ENCODE peak calls at places on chromosome 9, in seven cellular contexts. H is neural crest cell, M is fibroblast of mammary gland, V is epithelial cell of proximal tubule, A is foreskin keratinocyte, O is fibroblast of lung, T is Calu3. K is an unnamed sample.

GRCh38 chr9:137788561-137789294 is 88.9 kb upstream of the CACNA1B start:
- DNase-seq in O (no peak), T (peak; percentile 7), H (no peak), M (no peak), V (no peak), A (no peak), K (no peak)

GRCh38 chr9:77158772-77159513 is 18.4 kb upstream of the VPS13A start:
- DNase-seq in A (peak; percentile 95), V (no peak), M (peak; percentile 14), O (peak; percentile 73), H (no peak), T (no peak), K (no peak)

GRCh38 chr9:18896004-18896403 is 137.0 kb downstream of the SAXO1 start:
- DNase-seq in A (no peak), M (no peak), H (no peak), V (no peak), O (no peak), T (no peak), K (no peak)

GRCh38 chr9:137252555-137253506 is 1.7 kb downstream of the STPG3 start:
- DNase-seq in A (no peak), T (no peak), O (no peak), H (no peak), M (no peak), V (no peak), K (no peak)

GRCh38 chr9:18981471-18982245 is 51.4 kb downstream of the SAXO1 start:
- DNase-seq in O (no peak), H (no peak), T (no peak), V (no peak), A (no peak), M (no peak), K (no peak)

GRCh38 chr9:27107241-27107640 is 1.8 kb upstream of the TEK start:
- DNase-seq in V (no peak), H (no peak), T (no peak), M (no peak), A (no peak), O (no peak), K (no peak)

GRCh38 chr9:91863469-91863868 is 86.6 kb downstream of the ROR2 start:
- DNase-seq in O (no peak), A (no peak), M (no peak), V (no peak), H (no peak), T (no peak), K (no peak)

GRCh38 chr9:83422512-83422911 is 115.7 kb downstream of the FRMD3 start:
- DNase-seq in M (peak; percentile 67), V (no peak), T (no peak), O (no peak), A (no peak), H (no peak), K (no peak)

GRCh38 chr9:134134949-134135342 is 936 bp upstream of the WDR5 start:
- DNase-seq in V (no peak), A (no peak), T (no peak), O (no peak), H (no peak), M (no peak), K (no peak)

GRCh38 chr9:34976992-34977391 is 12.6 kb upstream of the DNAJB5 start:
- DNase-seq in V (no peak), O (no peak), T (no peak), M (no peak), A (no peak), H (no peak), K (no peak)

GRCh38 chr9:82764270-82764669 is 298.7 kb downstream of the RASEF start:
- DNase-seq in A (no peak), V (no peak), O (no peak), M (no peak), T (no peak), H (no peak), K (no peak)

GRCh38 chr9:125513634-125514413 is 193.2 kb downstream of the MAPKAP1 start:
- DNase-seq in H (no peak), V (no peak), T (peak; percentile 42), A (peak; percentile 71), O (peak; percentile 91), M (peak; percentile 47), K (peak; percentile 82)

GRCh38 chr9:87075537-87075936 is 128.2 kb upstream of the GAS1 start:
- DNase-seq in O (no peak), T (no peak), V (no peak), H (no peak), M (no peak), A (no peak), K (no peak)

GRCh38 chr9:79492092-79492995 is 79.4 kb upstream of the TLE4 start:
- DNase-seq in M (no peak), V (no peak), T (no peak), O (no peak), A (no peak), H (no peak), K (no peak)

GRCh38 chr9:115883467-115884329 is 269.9 kb upstream of the PAPPA start:
- DNase-seq in A (peak; percentile 42), V (no peak), O (peak; percentile 34), T (peak; percentile 34), H (peak; percentile 6), M (peak; percentile 66), K (no peak)
- TF ChIP-seq CTCF in A (peak; percentile 91), V (peak; percentile 87), O (peak; percentile 60), T (no peak), H (peak; percentile 69), M (peak; percentile 82), K (peak; percentile 77)

GRCh38 chr9:24498632-24499031 is 47.1 kb downstream of the IZUMO3 start:
- DNase-seq in A (no peak), O (no peak), M (no peak), V (no peak), H (no peak), T (no peak), K (no peak)

GRCh38 chr9:24497671-24498070 is 48.0 kb downstream of the IZUMO3 start:
- DNase-seq in V (no peak), H (no peak), T (no peak), A (no peak), M (no peak), O (no peak), K (no peak)

GRCh38 chr9:24504521-24504920 is 41.2 kb downstream of the IZUMO3 start:
- DNase-seq in T (no peak), A (no peak), M (no peak), O (no peak), V (no peak), H (no peak), K (no peak)

GRCh38 chr9:24500761-24501160 is 44.9 kb downstream of the IZUMO3 start:
- DNase-seq in A (no peak), M (no peak), H (no peak), O (no peak), V (no peak), T (no peak), K (no peak)

DNA sequence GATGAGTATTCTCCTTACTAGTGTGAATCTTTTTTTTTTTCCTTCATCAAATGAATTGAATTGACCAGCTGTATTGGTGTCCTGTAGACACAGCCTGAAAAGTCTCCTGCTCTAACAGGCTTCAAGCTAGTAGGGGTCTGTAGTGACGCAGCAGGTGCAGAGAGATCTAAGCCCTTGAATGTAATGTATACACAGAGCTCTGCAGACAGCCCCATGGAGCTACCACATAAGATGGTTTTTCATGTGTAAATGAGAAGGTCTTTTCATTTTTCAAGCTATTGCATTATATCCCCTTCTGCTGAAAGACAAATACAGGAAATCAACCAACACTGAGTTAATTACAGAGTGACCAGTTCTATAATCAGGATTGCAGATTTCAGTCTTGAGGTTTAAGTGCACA is 43.1 kb downstream of the IZUMO3 start:
- DNase-seq in A (no peak), T (no peak), H (no peak), V (no peak), O (no peak), M (no peak), K (no peak)
- TF ChIP-seq CTCF in A (no peak), T (no peak), H (no peak), V (no peak), O (no peak), M (no peak), K (no peak)

GRCh38 chr9:117927354-117927753 is 223.2 kb downstream of the TLR4 start:
- DNase-seq in H (no peak), A (no peak), T (no peak), M (no peak), O (no peak), V (no peak), K (no peak)
- TF ChIP-seq CTCF in H (no peak), A (no peak), T (no peak), M (no peak), O (no peak), V (peak; percentile 56), K (peak; percentile 48)

GRCh38 chr9:70257991-70258691 is 637 bp upstream of the SMC5 start:
- DNase-seq in T (no peak), V (no peak), M (peak; percentile 38), H (peak; percentile 10), A (peak; percentile 75), O (peak; percentile 72), K (no peak)
- TF ChIP-seq CTCF in T (no peak), V (no peak), M (no peak), H (no peak), A (no peak), O (no peak), K (no peak)

K was measured in retinal pigment epithelial cell.